ENCODE peak calls at places on chromosomes 3 and 15, in four cellular contexts. One of them, this sample, is unnamed.

GRCh38 chr15:78394981-78395619 is 42.9 kb upstream of the IREB2 start:
- DNase-seq in upper lobe of right lung: no peak
- DNase-seq in left ventricle myocardium inferior: no peak
- DNase-seq in RKO: no peak
- DNase-seq in this sample: peak

GRCh38 chr3:54988302-54989022 is 60.6 kb upstream of the LRTM1 start:
- DNase-seq in RKO: no peak
- DNase-seq in left ventricle myocardium inferior: peak
- DNase-seq in upper lobe of right lung: no peak
- DNase-seq in this sample: no peak

GRCh38 chr3:111237906-111238305 is 166.3 kb downstream of the NECTIN3 start:
- DNase-seq in RKO: no peak
- DNase-seq in left ventricle myocardium inferior: no peak
- DNase-seq in upper lobe of right lung: no peak
- DNase-seq in this sample: no peak

GRCh38 chr3:189914799-189915198 is 205.9 kb downstream of the P3H2 start:
- DNase-seq in left ventricle myocardium inferior: no peak
- DNase-seq in upper lobe of right lung: no peak
- DNase-seq in RKO: peak
- DNase-seq in this sample: no peak

GRCh38 chr3:194840661-194841514 is 155.2 kb downstream of the FAM43A start:
- DNase-seq in upper lobe of right lung: no peak
- DNase-seq in left ventricle myocardium inferior: no peak
- DNase-seq in RKO: peak
- DNase-seq in this sample: no peak

GRCh38 chr15:68229386-68230156 is at the start of gene CLN6:
- DNase-seq in RKO: peak
- DNase-seq in upper lobe of right lung: peak
- DNase-seq in left ventricle myocardium inferior: peak
- DNase-seq in this sample: peak

GRCh38 chr15:64653757-64654156 is 121.6 kb downstream of the RBPMS2 start:
- DNase-seq in upper lobe of right lung: no peak
- DNase-seq in left ventricle myocardium inferior: no peak
- DNase-seq in RKO: peak
- DNase-seq in this sample: no peak

GRCh38 chr3:23183731-23184130 is 19.4 kb upstream of the UBE2E2 start:
- DNase-seq in RKO: peak
- DNase-seq in upper lobe of right lung: no peak
- DNase-seq in left ventricle myocardium inferior: no peak
- DNase-seq in this sample: no peak

GRCh38 chr3:3316523-3316922 is 137.0 kb upstream of the CRBN start:
- DNase-seq in upper lobe of right lung: no peak
- DNase-seq in RKO: no peak
- DNase-seq in left ventricle myocardium inferior: no peak
- DNase-seq in this sample: no peak

GRCh38 chr15:43268111-43269105 is 1.7 kb upstream of the TGM5 start:
- DNase-seq in left ventricle myocardium inferior: no peak
- DNase-seq in RKO: no peak
- DNase-seq in upper lobe of right lung: no peak
- DNase-seq in this sample: no peak

GRCh38 chr3:17765819-17766472 is 23.5 kb upstream of the TBC1D5 start:
- DNase-seq in upper lobe of right lung: no peak
- DNase-seq in RKO: no peak
- DNase-seq in left ventricle myocardium inferior: no peak
- DNase-seq in this sample: no peak

GRCh38 chr3:29683306-29683993 is 402.6 kb downstream of the RBMS3 start:
- DNase-seq in left ventricle myocardium inferior: no peak
- DNase-seq in upper lobe of right lung: no peak
- DNase-seq in RKO: no peak
- DNase-seq in this sample: no peak

GRCh38 chr3:155352900-155353490 is 59.5 kb upstream of the STRIT1 start:
- DNase-seq in upper lobe of right lung: no peak
- DNase-seq in RKO: peak
- DNase-seq in left ventricle myocardium inferior: no peak
- DNase-seq in this sample: no peak

GRCh38 chr3:72655758-72656157 is 192.5 kb downstream of the SHQ1 start:
- DNase-seq in upper lobe of right lung: no peak
- DNase-seq in RKO: no peak
- DNase-seq in left ventricle myocardium inferior: no peak
- DNase-seq in this sample: no peak

GRCh38 chr15:68586274-68586961 is 7.6 kb downstream of the CORO2B start:
- DNase-seq in RKO: peak
- DNase-seq in left ventricle myocardium inferior: no peak
- DNase-seq in upper lobe of right lung: peak
- DNase-seq in this sample: peak

GRCh38 chr3:167350245-167350862 is 29.7 kb downstream of the ZBBX start:
- DNase-seq in upper lobe of right lung: no peak
- DNase-seq in left ventricle myocardium inferior: no peak
- DNase-seq in RKO: peak
- DNase-seq in this sample: no peak

GRCh38 chr3:2947536-2947935 is 162.6 kb downstream of the IL5RA start:
- DNase-seq in left ventricle myocardium inferior: no peak
- DNase-seq in RKO: no peak
- DNase-seq in upper lobe of right lung: no peak
- DNase-seq in this sample: no peak

GRCh38 chr15:31326729-31327673 is at the start of gene KLF13:
- DNase-seq in upper lobe of right lung: peak
- DNase-seq in left ventricle myocardium inferior: peak
- DNase-seq in RKO: peak
- DNase-seq in this sample: no peak

GRCh38 chr15:67197364-67197695 is 57.1 kb downstream of the AAGAB start:
- DNase-seq in upper lobe of right lung: no peak
- DNase-seq in RKO: no peak
- DNase-seq in left ventricle myocardium inferior: no peak
- DNase-seq in this sample: no peak

GRCh38 chr3:149553781-149554451 is 79.4 kb downstream of the TM4SF4 start:
- DNase-seq in upper lobe of right lung: no peak
- DNase-seq in left ventricle myocardium inferior: peak
- DNase-seq in RKO: no peak
- DNase-seq in this sample: no peak

GRCh38 chr3:150074697-150075416 is 104.2 kb upstream of the PFN2 start:
- DNase-seq in upper lobe of right lung: no peak
- DNase-seq in RKO: no peak
- DNase-seq in left ventricle myocardium inferior: no peak
- DNase-seq in this sample: no peak

GRCh38 chr15:73540161-73540560 is 93.0 kb downstream of the NPTN start:
- DNase-seq in RKO: no peak
- DNase-seq in upper lobe of right lung: no peak
- DNase-seq in left ventricle myocardium inferior: no peak
- DNase-seq in this sample: no peak

GRCh38 chr3:107062310-107062709 is 314.9 kb upstream of the CCDC54 start:
- DNase-seq in left ventricle myocardium inferior: no peak
- DNase-seq in upper lobe of right lung: no peak
- DNase-seq in RKO: no peak
- DNase-seq in this sample: no peak

GRCh38 chr3:50237133-50237651 is 1.2 kb downstream of the GNAI2 start:
- DNase-seq in RKO: peak
- DNase-seq in left ventricle myocardium inferior: no peak
- DNase-seq in upper lobe of right lung: no peak
- DNase-seq in this sample: no peak

GRCh38 chr3:80733522-80734176 is 965.9 kb upstream of the ROBO1 start:
- DNase-seq in left ventricle myocardium inferior: no peak
- DNase-seq in RKO: no peak
- DNase-seq in upper lobe of right lung: no peak
- DNase-seq in this sample: no peak

GRCh38 chr3:85433334-85433733 is 474.5 kb downstream of the CADM2 start:
- DNase-seq in RKO: no peak
- DNase-seq in upper lobe of right lung: no peak
- DNase-seq in left ventricle myocardium inferior: no peak
- DNase-seq in this sample: no peak

GRCh38 chr3:135887220-135887619 is 78.3 kb upstream of the PPP2R3A start:
- DNase-seq in RKO: peak
- DNase-seq in left ventricle myocardium inferior: no peak
- DNase-seq in upper lobe of right lung: no peak
- DNase-seq in this sample: no peak

GRCh38 chr3:183330881-183331280 is 77.8 kb downstream of the B3GNT5 start:
- DNase-seq in upper lobe of right lung: no peak
- DNase-seq in RKO: no peak
- DNase-seq in left ventricle myocardium inferior: no peak
- DNase-seq in this sample: no peak

GRCh38 chr3:136755192-136755591 is 3.0 kb upstream of the STAG1 start:
- DNase-seq in upper lobe of right lung: no peak
- DNase-seq in left ventricle myocardium inferior: no peak
- DNase-seq in RKO: no peak
- DNase-seq in this sample: no peak

GRCh38 chr3:188316021-188316722 is 162.2 kb downstream of the LPP start:
- DNase-seq in RKO: no peak
- DNase-seq in upper lobe of right lung: no peak
- DNase-seq in left ventricle myocardium inferior: no peak
- DNase-seq in this sample: no peak

GRCh38 chr3:14057701-14058100 is 67.0 kb downstream of the CHCHD4 start:
- DNase-seq in upper lobe of right lung: no peak
- DNase-seq in left ventricle myocardium inferior: no peak
- DNase-seq in RKO: no peak
- DNase-seq in this sample: no peak

This sample was measured in chondrocyte.